ENCODE peak calls at places on chromosomes 3 and 15, in seven cellular contexts. V, R, N, A, I, Z and X are unnamed samples.
A peak's percentile ranks its signal among the peaks of the same experiment; 100 is the strongest.

GRCh38 chr3:39166134-39166710 is 12.8 kb upstream of the CSRNP1 start:
- DNase-seq in V (peak; percentile 98), R (no peak), N (peak; percentile 93), A (peak; percentile 89), I (peak; percentile 39), Z (no peak), X (no peak)

GRCh38 chr3:172094621-172095557 is 55.5 kb downstream of the FNDC3B start:
- DNase-seq in V (no peak), R (no peak), N (peak; percentile 41), A (peak; percentile 40), I (no peak), Z (no peak), X (no peak)

GRCh38 chr3:160564205-160564922 is 1.0 kb downstream of the KPNA4 start:
- DNase-seq in V (peak; percentile 13), R (no peak), N (no peak), A (no peak), I (peak; percentile 43), Z (no peak), X (no peak)

GRCh38 chr3:189316296-189317019 is 144.7 kb downstream of the TPRG1 start:
- DNase-seq in V (no peak), R (no peak), N (no peak), A (no peak), I (no peak), Z (no peak), X (no peak)

GRCh38 chr15:84398763-84399701 is 163.5 kb downstream of the GOLGA6L4 start:
- DNase-seq in V (no peak), R (no peak), N (no peak), A (no peak), I (no peak), Z (no peak), X (no peak)

GRCh38 chr15:51104512-51104911 is 9.8 kb upstream of the TNFAIP8L3 start:
- DNase-seq in V (peak; percentile 97), R (no peak), N (peak; percentile 97), A (peak; percentile 55), I (no peak), Z (peak; percentile 63), X (no peak)

GRCh38 chr3:177465243-177465642 is 268.0 kb upstream of the TBL1XR1 start:
- DNase-seq in V (no peak), R (no peak), N (no peak), A (no peak), I (no peak), Z (peak; percentile 41), X (no peak)

GRCh38 chr15:34609658-34610057 is 26.2 kb upstream of the GOLGA8B start:
- DNase-seq in V (no peak), R (no peak), N (no peak), A (no peak), I (peak; percentile 49), Z (no peak), X (no peak)

GRCh38 chr3:56874269-56874668 is 72.5 kb upstream of the ARHGEF3 start:
- DNase-seq in V (no peak), R (no peak), N (no peak), A (peak; percentile 51), I (no peak), Z (no peak), X (no peak)

GRCh38 chr3:23748398-23749110 is 57.2 kb upstream of the UBE2E1 start:
- DNase-seq in V (peak; percentile 54), R (no peak), N (peak; percentile 74), A (no peak), I (peak; percentile 86), Z (no peak), X (no peak)

GRCh38 chr15:87874896-87875661 is 381.5 kb downstream of the NTRK3 start:
- DNase-seq in V (no peak), R (no peak), N (no peak), A (peak; percentile 72), I (no peak), Z (no peak), X (no peak)

GRCh38 chr15:49471733-49472132 is 48.7 kb downstream of the FGF7 start:
- DNase-seq in V (no peak), R (no peak), N (no peak), A (no peak), I (no peak), Z (no peak), X (no peak)

GRCh38 chr3:123522666-123523412 is 62.0 kb downstream of the HACD2 start:
- DNase-seq in V (no peak), R (no peak), N (no peak), A (no peak), I (peak; percentile 59), Z (peak; percentile 33), X (no peak)

GRCh38 chr15:99014803-99015676 is 7.4 kb upstream of the PGPEP1L start:
- DNase-seq in V (peak; percentile 44), R (no peak), N (peak; percentile 33), A (peak; percentile 62), I (peak; percentile 26), Z (peak; percentile 75), X (peak; percentile 4)

GRCh38 chr3:65425880-65426279 is 612.8 kb downstream of the MAGI1 start:
- DNase-seq in V (peak; percentile 50), R (no peak), N (peak; percentile 36), A (no peak), I (no peak), Z (no peak), X (no peak)

GRCh38 chr3:178263236-178263916 is 272.9 kb upstream of the KCNMB2 start:
- DNase-seq in V (no peak), R (no peak), N (no peak), A (no peak), I (peak; percentile 18), Z (no peak), X (no peak)

GRCh38 chr15:32802296-32802936 is 84.6 kb downstream of the GREM1 start:
- DNase-seq in V (peak; percentile 94), R (no peak), N (peak; percentile 92), A (peak; percentile 99), I (no peak), Z (no peak), X (no peak)

GRCh38 chr3:109396811-109397210 is 59.5 kb upstream of the DPPA4 start:
- DNase-seq in V (no peak), R (no peak), N (no peak), A (peak; percentile 25), I (no peak), Z (no peak), X (no peak)

GRCh38 chr15:40245666-40246065 is 6.8 kb downstream of the PAK6 start:
- DNase-seq in V (no peak), R (no peak), N (no peak), A (no peak), I (no peak), Z (no peak), X (no peak)

GRCh38 chr3:42192334-42193200 is 73.4 kb downstream of the CCK start:
- DNase-seq in V (no peak), R (no peak), N (no peak), A (peak; percentile 40), I (peak; percentile 74), Z (no peak), X (no peak)

GRCh38 chr3:112847692-112848091 is 1.0 kb upstream of the CD200R1L start:
- DNase-seq in V (no peak), R (no peak), N (no peak), A (no peak), I (no peak), Z (no peak), X (peak; percentile 42)

GRCh38 chr3:56502738-56503137 is 34.5 kb upstream of the ERC2 start:
- DNase-seq in V (no peak), R (no peak), N (no peak), A (no peak), I (no peak), Z (no peak), X (no peak)

GRCh38 chr15:44836094-44836493 is 99.8 kb downstream of the TRIM69 start:
- DNase-seq in V (no peak), R (no peak), N (no peak), A (no peak), I (no peak), Z (no peak), X (no peak)